ENCODE peak calls at places on chromosomes 12 and 14, in five cellular contexts. S is epithelial cell of esophagus, A is body of pancreas, T is AG10803, C is stomach. P is an unnamed sample.
A peak's percentile ranks its signal among the peaks of the same experiment; 100 is the strongest.

GRCh38 chr14:58637040-58637390 is 747 bp upstream of the DACT1 start:
- DNase-seq in S (peak; percentile 70), A (no peak), T (peak; percentile 89), C (peak; percentile 54), P (peak; percentile 73)

GRCh38 chr12:121033625-121034349 is 5.3 kb downstream of the OASL start:
- DNase-seq in S (peak; percentile 90), A (no peak), T (peak; percentile 46), C (peak; percentile 38), P (peak; percentile 78)

GRCh38 chr12:64077922-64078321 is 144.2 kb downstream of the KICS2 start:
- DNase-seq in S (peak; percentile 26), A (no peak), T (no peak), C (no peak), P (no peak)

GRCh38 chr14:60684203-60684602 is 34.9 kb upstream of the SIX1 start:
- DNase-seq in S (no peak), A (no peak), T (peak; percentile 11), C (no peak), P (no peak)

GRCh38 chr12:80504389-80505153 is 60.5 kb downstream of the PTPRQ start:
- DNase-seq in S (no peak), A (no peak), T (peak; percentile 25), C (no peak), P (no peak)

GRCh38 chr12:59500335-59500734 is 95.5 kb upstream of the SLC16A7 start:
- DNase-seq in S (no peak), A (no peak), T (no peak), C (no peak), P (no peak)

GRCh38 chr14:31505411-31505810 is 17.6 kb upstream of the GPR33 start:
- DNase-seq in S (no peak), A (no peak), T (peak; percentile 81), C (no peak), P (peak; percentile 13)

GRCh38 chr14:99156026-99156425 is 116.0 kb downstream of the BCL11B start:
- DNase-seq in S (no peak), A (no peak), T (no peak), C (peak; percentile 15), P (no peak)

GRCh38 chr12:24352363-24352762 is 402.9 kb upstream of the SOX5 start:
- DNase-seq in S (no peak), A (no peak), T (no peak), C (no peak), P (no peak)

GRCh38 chr12:109097435-109098141 is at the start of gene UNG:
- DNase-seq in S (peak; percentile 97), A (peak; percentile 98), T (peak; percentile 92), C (peak; percentile 98), P (peak; percentile 86)

GRCh38 chr14:89672636-89673279 is 255.7 kb upstream of the FOXN3 start:
- DNase-seq in S (no peak), A (no peak), T (no peak), C (peak; percentile 57), P (no peak)

GRCh38 chr12:120984351-120984898 is 6.1 kb downstream of the HNF1A start:
- DNase-seq in S (no peak), A (peak; percentile 73), T (no peak), C (peak; percentile 83), P (no peak)

GRCh38 chr14:34214961-34215360 is 247.1 kb downstream of the SPTSSA start:
- DNase-seq in S (peak; percentile 59), A (no peak), T (no peak), C (no peak), P (no peak)

GRCh38 chr14:37598085-37598972 is 2.9 kb downstream of the TTC6 start:
- DNase-seq in S (peak; percentile 11), A (peak; percentile 15), T (no peak), C (peak; percentile 70), P (no peak)

GRCh38 chr14:103880334-103880985 is 33.1 kb upstream of the PPP1R13B start:
- DNase-seq in S (peak; percentile 34), A (peak; percentile 85), T (peak; percentile 83), C (peak; percentile 91), P (no peak)

GRCh38 chr12:26128180-26128579 is 3.3 kb upstream of the BHLHE41 start:
- DNase-seq in S (no peak), A (no peak), T (peak; percentile 74), C (no peak), P (no peak)

GRCh38 chr14:93089501-93090269 is 26.0 kb downstream of the ITPK1 start:
- DNase-seq in S (no peak), A (no peak), T (no peak), C (no peak), P (peak; percentile 26)

GRCh38 chr14:75752086-75752485 is 91.0 kb downstream of the TTLL5 start:
- DNase-seq in S (no peak), A (no peak), T (no peak), C (no peak), P (no peak)

GRCh38 chr14:50335389-50335788 is 23.3 kb downstream of the DMAC2L start:
- DNase-seq in S (peak; percentile 12), A (peak; percentile 76), T (peak; percentile 59), C (no peak), P (peak; percentile 21)

GRCh38 chr12:102681747-102682146 is 201.4 kb upstream of the IGF1 start:
- DNase-seq in S (no peak), A (no peak), T (no peak), C (no peak), P (no peak)

GRCh38 chr12:26233620-26234019 is 38.2 kb downstream of the SSPN start:
- DNase-seq in S (no peak), A (no peak), T (peak; percentile 66), C (no peak), P (no peak)

GRCh38 chr12:64007853-64008252 is 163.4 kb downstream of the SRGAP1 start:
- DNase-seq in S (no peak), A (no peak), T (no peak), C (no peak), P (no peak)

GRCh38 chr12:132137483-132138125 is 6.5 kb downstream of the DDX51 start:
- DNase-seq in S (no peak), A (no peak), T (no peak), C (no peak), P (no peak)

GRCh38 chr12:6056406-6057211 is 67.9 kb downstream of the VWF start:
- DNase-seq in S (no peak), A (no peak), T (no peak), C (no peak), P (no peak)
- TF ChIP-seq CTCF in S (no peak), A (no peak), T (peak; percentile 22), C (no peak), P (peak; percentile 45)

GRCh38 chr14:95523818-95524448 is 7.5 kb upstream of the SYNE3 start:
- DNase-seq in S (peak; percentile 59), A (no peak), T (peak; percentile 89), C (peak; percentile 56), P (no peak)
- TF ChIP-seq CTCF in S (no peak), A (peak; percentile 42), T (no peak), C (no peak), P (peak; percentile 49)

GRCh38 chr12:12562585-12563245 is at the start of gene DUSP16:
- DNase-seq in S (peak; percentile 96), A (peak; percentile 94), T (peak; percentile 89), C (peak; percentile 93), P (peak; percentile 87)
- TF ChIP-seq CTCF in S (no peak), A (peak; percentile 49), T (peak; percentile 7), C (peak; percentile 38), P (peak; percentile 21)

GRCh38 chr14:95096476-95096875 is 60.9 kb downstream of the DICER1 start:
- DNase-seq in S (no peak), A (no peak), T (no peak), C (no peak), P (no peak)

GRCh38 chr14:95097385-95097784 is 59.9 kb downstream of the DICER1 start:
- DNase-seq in S (no peak), A (no peak), T (peak; percentile 81), C (no peak), P (no peak)

GRCh38 chr14:95095991-95096390 is 61.3 kb downstream of the DICER1 start:
- DNase-seq in S (no peak), A (no peak), T (no peak), C (no peak), P (no peak)

GRCh38 chr14:95101736-95102677 is 55.3 kb downstream of the DICER1 start:
- DNase-seq in S (no peak), A (no peak), T (no peak), C (no peak), P (no peak)

DNA sequence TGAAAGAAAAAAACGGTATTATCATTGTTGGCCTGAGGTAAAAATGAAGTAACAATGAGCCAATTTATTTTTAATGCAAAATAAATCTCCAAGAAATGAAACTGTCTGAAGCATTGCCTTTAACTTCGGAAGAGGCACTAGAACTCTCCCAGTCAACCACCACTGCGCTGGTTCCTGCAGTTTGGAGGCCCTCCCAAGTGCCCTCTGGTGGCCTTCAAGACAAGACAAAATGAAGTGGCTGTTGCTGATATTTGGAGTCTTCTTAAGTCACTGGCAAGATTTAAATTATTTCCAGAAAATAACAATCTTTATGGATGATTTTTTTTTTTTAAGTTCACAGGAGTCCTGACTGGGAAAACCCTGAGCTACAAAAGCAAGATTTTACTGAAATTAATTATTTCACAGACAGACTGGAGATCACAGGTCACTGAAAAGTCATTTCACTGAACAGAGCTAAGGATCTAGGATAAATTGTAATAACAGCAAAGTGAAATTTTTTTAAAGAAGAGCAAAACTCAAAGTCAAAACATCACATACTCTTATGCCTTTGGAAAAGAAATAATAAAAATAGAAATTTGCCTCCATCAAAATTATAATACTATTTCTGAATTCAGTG is 58.2 kb downstream of the DICER1 start:
- DNase-seq in S (peak; percentile 72), A (peak; percentile 50), T (peak; percentile 81), C (peak; percentile 63), P (peak; percentile 46)
- TF ChIP-seq CTCF in S (peak; percentile 87), A (peak; percentile 54), T (peak; percentile 92), C (peak; percentile 62), P (peak; percentile 75)

GRCh38 chr14:101775756-101776292 is 14.3 kb downstream of the PPP2R5C start:
- DNase-seq in S (no peak), A (no peak), T (no peak), C (no peak), P (no peak)

GRCh38 chr14:101776315-101776714 is 14.8 kb downstream of the PPP2R5C start:
- DNase-seq in S (no peak), A (no peak), T (no peak), C (no peak), P (no peak)

GRCh38 chr14:101773378-101773777 is 11.9 kb downstream of the PPP2R5C start:
- DNase-seq in S (no peak), A (no peak), T (no peak), C (no peak), P (no peak)

GRCh38 chr14:101774006-101774755 is 12.7 kb downstream of the PPP2R5C start:
- DNase-seq in S (no peak), A (no peak), T (no peak), C (no peak), P (no peak)

DNA sequence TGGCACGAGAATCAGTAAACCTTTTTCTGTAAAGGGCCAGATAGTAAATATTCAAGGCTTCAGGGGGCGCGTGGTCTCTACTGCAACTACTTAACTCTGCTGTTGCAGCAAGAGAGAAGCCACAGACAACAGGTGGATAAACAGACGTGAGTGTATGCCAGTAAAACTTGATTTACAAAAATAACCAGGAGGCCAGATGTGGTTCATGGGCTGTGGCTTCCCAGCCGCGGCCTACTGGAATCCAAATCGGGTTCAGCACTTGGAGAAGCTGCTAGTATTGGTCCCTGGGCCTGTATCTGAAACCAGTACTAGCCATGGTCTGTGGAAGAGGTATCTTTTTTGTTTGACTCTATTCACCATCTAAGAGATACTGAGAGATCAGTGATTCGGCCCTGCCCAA is 13.3 kb downstream of the PPP2R5C start:
- DNase-seq in S (no peak), A (no peak), T (no peak), C (no peak), P (no peak)
- TF ChIP-seq CTCF in S (no peak), A (no peak), T (no peak), C (no peak), P (no peak)